ENCODE peak calls at places on chromosome 15, in eight cellular contexts. One of them, this sample, is unnamed.
A peak's percentile ranks its signal among the peaks of the same experiment; 100 is the strongest.

GRCh38 chr15:60480888-60481287 is 1.9 kb upstream of the ICE2 start:
- DNase-seq in stomach: no peak
- DNase-seq in heart left ventricle: no peak
- DNase-seq in Peyer's patch: no peak
- DNase-seq in body of pancreas: peak; percentile 23
- DNase-seq in ovary: no peak
- DNase-seq in endothelial cell of umbilical vein: no peak
- DNase-seq in esophagus squamous epithelium: no peak
- DNase-seq in this sample: no peak

GRCh38 chr15:77454956-77455355 is 34.3 kb downstream of the HMG20A start:
- DNase-seq in endothelial cell of umbilical vein: peak; percentile 13
- DNase-seq in heart left ventricle: no peak
- DNase-seq in body of pancreas: no peak
- DNase-seq in stomach: no peak
- DNase-seq in esophagus squamous epithelium: no peak
- DNase-seq in Peyer's patch: no peak
- DNase-seq in ovary: no peak
- DNase-seq in this sample: no peak

GRCh38 chr15:69952210-69952555 is 145.5 kb downstream of the TLE3 start:
- DNase-seq in esophagus squamous epithelium: no peak
- DNase-seq in ovary: no peak
- DNase-seq in body of pancreas: no peak
- DNase-seq in heart left ventricle: no peak
- DNase-seq in stomach: no peak
- DNase-seq in Peyer's patch: no peak
- DNase-seq in endothelial cell of umbilical vein: no peak
- DNase-seq in this sample: no peak

GRCh38 chr15:63888146-63888545 is 54.4 kb upstream of the HERC1 start:
- DNase-seq in endothelial cell of umbilical vein: no peak
- DNase-seq in heart left ventricle: no peak
- DNase-seq in body of pancreas: no peak
- DNase-seq in esophagus squamous epithelium: no peak
- DNase-seq in Peyer's patch: no peak
- DNase-seq in stomach: no peak
- DNase-seq in ovary: no peak
- DNase-seq in this sample: no peak

GRCh38 chr15:77784361-77785292 is 151.9 kb upstream of the LINGO1 start:
- DNase-seq in Peyer's patch: no peak
- DNase-seq in esophagus squamous epithelium: no peak
- DNase-seq in endothelial cell of umbilical vein: peak; percentile 14
- DNase-seq in ovary: no peak
- DNase-seq in body of pancreas: peak; percentile 10
- DNase-seq in stomach: no peak
- DNase-seq in heart left ventricle: no peak
- DNase-seq in this sample: peak; percentile 52

GRCh38 chr15:76235186-76235826 is 76.0 kb downstream of the ETFA start:
- DNase-seq in stomach: no peak
- DNase-seq in endothelial cell of umbilical vein: peak; percentile 54
- DNase-seq in ovary: no peak
- DNase-seq in Peyer's patch: no peak
- DNase-seq in esophagus squamous epithelium: no peak
- DNase-seq in heart left ventricle: no peak
- DNase-seq in body of pancreas: no peak
- DNase-seq in this sample: peak; percentile 63

GRCh38 chr15:101320501-101321052 is 25.5 kb upstream of the SNRPA1 start:
- DNase-seq in ovary: no peak
- DNase-seq in endothelial cell of umbilical vein: peak; percentile 29
- DNase-seq in esophagus squamous epithelium: no peak
- DNase-seq in Peyer's patch: no peak
- DNase-seq in heart left ventricle: peak; percentile 30
- DNase-seq in body of pancreas: no peak
- DNase-seq in stomach: peak; percentile 40
- DNase-seq in this sample: peak; percentile 99

GRCh38 chr15:94631608-94632007 is 400.2 kb downstream of the MCTP2 start:
- DNase-seq in heart left ventricle: no peak
- DNase-seq in esophagus squamous epithelium: no peak
- DNase-seq in endothelial cell of umbilical vein: no peak
- DNase-seq in stomach: no peak
- DNase-seq in ovary: no peak
- DNase-seq in body of pancreas: no peak
- DNase-seq in Peyer's patch: no peak
- DNase-seq in this sample: peak; percentile 9

GRCh38 chr15:100893964-100894295 is 14.3 kb downstream of the ALDH1A3 start:
- DNase-seq in Peyer's patch: no peak
- DNase-seq in endothelial cell of umbilical vein: no peak
- DNase-seq in body of pancreas: no peak
- DNase-seq in stomach: peak; percentile 4
- DNase-seq in ovary: no peak
- DNase-seq in heart left ventricle: no peak
- DNase-seq in esophagus squamous epithelium: no peak
- DNase-seq in this sample: no peak

GRCh38 chr15:82129144-82129692 is 83.4 kb upstream of the MEX3B start:
- DNase-seq in body of pancreas: no peak
- DNase-seq in Peyer's patch: no peak
- DNase-seq in endothelial cell of umbilical vein: no peak
- DNase-seq in stomach: no peak
- DNase-seq in ovary: no peak
- DNase-seq in esophagus squamous epithelium: no peak
- DNase-seq in heart left ventricle: no peak
- DNase-seq in this sample: no peak

GRCh38 chr15:73944161-73945099 is 18.2 kb downstream of the LOXL1 start:
- DNase-seq in esophagus squamous epithelium: no peak
- DNase-seq in endothelial cell of umbilical vein: no peak
- DNase-seq in stomach: no peak
- DNase-seq in ovary: peak; percentile 56
- DNase-seq in heart left ventricle: no peak
- DNase-seq in Peyer's patch: no peak
- DNase-seq in body of pancreas: no peak
- DNase-seq in this sample: no peak

GRCh38 chr15:90819390-90819789 is 49.0 kb upstream of the FURIN start:
- DNase-seq in esophagus squamous epithelium: no peak
- DNase-seq in body of pancreas: peak; percentile 89
- DNase-seq in ovary: no peak
- DNase-seq in heart left ventricle: no peak
- DNase-seq in stomach: peak; percentile 60
- DNase-seq in Peyer's patch: no peak
- DNase-seq in endothelial cell of umbilical vein: no peak
- DNase-seq in this sample: peak; percentile 49

GRCh38 chr15:82093774-82094211 is 48.0 kb upstream of the MEX3B start:
- DNase-seq in esophagus squamous epithelium: no peak
- DNase-seq in stomach: no peak
- DNase-seq in Peyer's patch: no peak
- DNase-seq in body of pancreas: no peak
- DNase-seq in heart left ventricle: no peak
- DNase-seq in ovary: no peak
- DNase-seq in endothelial cell of umbilical vein: peak; percentile 74
- DNase-seq in this sample: peak; percentile 28

GRCh38 chr15:73712107-73712506 is 27.9 kb downstream of the CD276 start:
- DNase-seq in endothelial cell of umbilical vein: no peak
- DNase-seq in body of pancreas: no peak
- DNase-seq in esophagus squamous epithelium: no peak
- DNase-seq in Peyer's patch: no peak
- DNase-seq in ovary: no peak
- DNase-seq in stomach: no peak
- DNase-seq in heart left ventricle: no peak
- DNase-seq in this sample: no peak

GRCh38 chr15:71055461-71055860 is 59.8 kb upstream of the THSD4 start:
- DNase-seq in stomach: no peak
- DNase-seq in endothelial cell of umbilical vein: peak; percentile 24
- DNase-seq in Peyer's patch: no peak
- DNase-seq in ovary: no peak
- DNase-seq in heart left ventricle: no peak
- DNase-seq in esophagus squamous epithelium: no peak
- DNase-seq in body of pancreas: no peak
- DNase-seq in this sample: peak; percentile 0

GRCh38 chr15:27744651-27745050 is 354.5 kb downstream of the OCA2 start:
- DNase-seq in stomach: no peak
- DNase-seq in esophagus squamous epithelium: no peak
- DNase-seq in ovary: no peak
- DNase-seq in heart left ventricle: no peak
- DNase-seq in Peyer's patch: no peak
- DNase-seq in body of pancreas: no peak
- DNase-seq in endothelial cell of umbilical vein: no peak
- DNase-seq in this sample: no peak

GRCh38 chr15:67091073-67091965 is 25.9 kb downstream of the SMAD3 start:
- DNase-seq in Peyer's patch: no peak
- DNase-seq in esophagus squamous epithelium: no peak
- DNase-seq in heart left ventricle: peak; percentile 83
- DNase-seq in endothelial cell of umbilical vein: peak; percentile 99
- DNase-seq in stomach: peak; percentile 76
- DNase-seq in body of pancreas: peak; percentile 72
- DNase-seq in ovary: peak; percentile 71
- DNase-seq in this sample: peak; percentile 96

DNA sequence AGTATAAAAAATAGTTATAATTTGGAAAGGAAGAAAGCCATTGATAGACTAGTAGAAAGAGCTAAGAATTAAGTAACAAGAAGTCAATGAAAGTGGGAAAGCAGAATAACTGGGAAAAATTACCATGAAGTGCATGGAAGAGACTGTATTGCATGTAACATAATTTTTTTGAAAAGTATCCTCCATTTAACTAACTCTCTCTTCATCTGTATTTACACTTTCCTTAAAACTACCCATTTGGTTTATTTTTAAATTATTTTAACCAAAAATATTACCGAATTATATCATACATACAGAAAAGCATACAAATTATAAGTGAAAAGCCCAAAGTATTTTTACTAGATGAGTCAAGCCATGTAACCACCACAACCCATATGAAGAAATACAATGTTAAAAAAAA is 1009.9 kb upstream of the SEMA6D start:
- DNase-seq in body of pancreas: no peak
- DNase-seq in Peyer's patch: no peak
- DNase-seq in esophagus squamous epithelium: no peak
- DNase-seq in heart left ventricle: no peak
- DNase-seq in endothelial cell of umbilical vein: no peak
- DNase-seq in ovary: no peak
- DNase-seq in stomach: no peak
- DNase-seq in this sample: no peak
- TF ChIP-seq POLR2A in body of pancreas: no peak
- TF ChIP-seq POLR2A in Peyer's patch: no peak
- TF ChIP-seq POLR2A in esophagus squamous epithelium: no peak
- TF ChIP-seq POLR2A in heart left ventricle: no peak
- TF ChIP-seq POLR2A in endothelial cell of umbilical vein: no peak
- TF ChIP-seq POLR2A in ovary: no peak
- TF ChIP-seq POLR2A in stomach: no peak
- TF ChIP-seq POLR2A in this sample: no peak

DNA sequence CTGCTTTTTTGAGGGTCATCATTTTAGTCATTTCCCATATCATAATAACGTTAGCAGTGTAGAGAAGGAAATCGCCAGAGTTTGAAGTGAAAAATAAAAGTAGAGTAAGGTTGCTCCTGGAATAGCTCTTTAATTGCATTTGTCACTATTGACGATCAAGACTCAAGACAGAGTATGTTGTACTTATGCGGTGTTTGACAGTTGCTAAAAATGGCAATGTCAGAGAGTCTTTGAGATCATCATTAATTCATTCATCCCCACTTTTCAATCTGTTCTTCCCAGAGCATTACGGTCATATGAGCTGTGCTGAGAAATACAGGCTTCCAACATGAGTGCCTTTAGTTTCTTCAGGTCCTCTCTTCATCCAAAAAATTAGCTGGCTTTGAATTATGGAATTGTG is 173.9 kb upstream of the CHRM5 start:
- DNase-seq in Peyer's patch: no peak
- DNase-seq in heart left ventricle: no peak
- DNase-seq in stomach: no peak
- DNase-seq in body of pancreas: no peak
- DNase-seq in endothelial cell of umbilical vein: no peak
- DNase-seq in ovary: no peak
- DNase-seq in esophagus squamous epithelium: no peak
- DNase-seq in this sample: no peak
- TF ChIP-seq CTCF in Peyer's patch: no peak
- TF ChIP-seq CTCF in heart left ventricle: no peak
- TF ChIP-seq CTCF in stomach: no peak
- TF ChIP-seq CTCF in body of pancreas: no peak
- TF ChIP-seq CTCF in endothelial cell of umbilical vein: no peak
- TF ChIP-seq CTCF in ovary: no peak
- TF ChIP-seq CTCF in esophagus squamous epithelium: no peak
- TF ChIP-seq CTCF in this sample: no peak

DNA sequence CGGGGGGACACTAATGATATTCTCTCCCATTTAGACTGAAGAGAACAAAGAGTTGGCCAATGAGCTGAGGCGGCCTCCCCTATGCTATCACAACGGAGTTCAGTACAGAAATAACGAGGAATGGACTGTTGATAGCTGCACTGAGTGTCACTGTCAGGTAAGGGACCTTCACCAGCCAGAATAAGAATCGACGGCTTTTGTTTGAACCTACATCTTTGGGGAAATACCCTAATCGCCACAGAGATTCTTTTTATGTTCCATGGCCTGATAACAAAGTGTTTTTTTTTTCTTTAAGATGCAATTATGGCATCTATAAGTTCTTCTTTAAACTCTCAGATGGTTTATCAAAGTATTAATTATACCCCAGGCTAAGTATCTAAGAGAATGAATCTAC is 3.4 kb downstream of the THBS1 start:
- DNase-seq in heart left ventricle: no peak
- DNase-seq in esophagus squamous epithelium: no peak
- DNase-seq in body of pancreas: no peak
- DNase-seq in endothelial cell of umbilical vein: no peak
- DNase-seq in ovary: no peak
- DNase-seq in Peyer's patch: no peak
- DNase-seq in stomach: no peak
- DNase-seq in this sample: no peak
- TF ChIP-seq POLR2A in heart left ventricle: no peak
- TF ChIP-seq POLR2A in esophagus squamous epithelium: no peak
- TF ChIP-seq POLR2A in body of pancreas: no peak
- TF ChIP-seq POLR2A in endothelial cell of umbilical vein: peak; percentile 99
- TF ChIP-seq POLR2A in ovary: no peak
- TF ChIP-seq POLR2A in Peyer's patch: no peak
- TF ChIP-seq POLR2A in stomach: no peak
- TF ChIP-seq POLR2A in this sample: no peak

GRCh38 chr15:34618073-34618472 is 34.6 kb upstream of the GOLGA8B start:
- DNase-seq in esophagus squamous epithelium: no peak
- DNase-seq in endothelial cell of umbilical vein: no peak
- DNase-seq in ovary: no peak
- DNase-seq in Peyer's patch: no peak
- DNase-seq in body of pancreas: no peak
- DNase-seq in heart left ventricle: no peak
- DNase-seq in stomach: no peak
- DNase-seq in this sample: no peak

GRCh38 chr15:34619151-34619550 is 35.7 kb upstream of the GOLGA8B start:
- DNase-seq in Peyer's patch: no peak
- DNase-seq in ovary: no peak
- DNase-seq in stomach: no peak
- DNase-seq in body of pancreas: no peak
- DNase-seq in endothelial cell of umbilical vein: no peak
- DNase-seq in heart left ventricle: no peak
- DNase-seq in esophagus squamous epithelium: no peak
- DNase-seq in this sample: no peak

GRCh38 chr15:34620122-34620521 is 36.7 kb upstream of the GOLGA8B start:
- DNase-seq in Peyer's patch: no peak
- DNase-seq in heart left ventricle: no peak
- DNase-seq in body of pancreas: no peak
- DNase-seq in esophagus squamous epithelium: no peak
- DNase-seq in ovary: no peak
- DNase-seq in stomach: no peak
- DNase-seq in endothelial cell of umbilical vein: no peak
- DNase-seq in this sample: no peak

GRCh38 chr15:34620814-34621213 is 37.4 kb upstream of the GOLGA8B start:
- DNase-seq in stomach: no peak
- DNase-seq in endothelial cell of umbilical vein: peak; percentile 87
- DNase-seq in body of pancreas: no peak
- DNase-seq in ovary: no peak
- DNase-seq in Peyer's patch: no peak
- DNase-seq in esophagus squamous epithelium: no peak
- DNase-seq in heart left ventricle: no peak
- DNase-seq in this sample: no peak

GRCh38 chr15:34621675-34622074 is 38.2 kb upstream of the GOLGA8B start:
- DNase-seq in ovary: no peak
- DNase-seq in esophagus squamous epithelium: no peak
- DNase-seq in endothelial cell of umbilical vein: peak; percentile 69
- DNase-seq in Peyer's patch: no peak
- DNase-seq in stomach: no peak
- DNase-seq in body of pancreas: no peak
- DNase-seq in heart left ventricle: no peak
- DNase-seq in this sample: no peak
- TF ChIP-seq CTCF in ovary: no peak
- TF ChIP-seq CTCF in esophagus squamous epithelium: no peak
- TF ChIP-seq CTCF in endothelial cell of umbilical vein: peak; percentile 38
- TF ChIP-seq CTCF in Peyer's patch: no peak
- TF ChIP-seq CTCF in stomach: no peak
- TF ChIP-seq CTCF in body of pancreas: peak; percentile 27
- TF ChIP-seq CTCF in heart left ventricle: peak; percentile 17
- TF ChIP-seq CTCF in this sample: no peak